ENCODE peak calls at places on chromosomes 12 and 14, in eight cellular contexts. T, J, X, L, I, P, Z and M are unnamed samples.

GRCh38 chr12:105445261-105446015 is 114.9 kb downstream of the C12orf75 start:
- DNase-seq in L (no peak), J (no peak), Z (peak; percentile 31), P (no peak), T (no peak), X (no peak), I (no peak), M (no peak)

GRCh38 chr12:26278266-26278665 is 82.9 kb downstream of the SSPN start:
- DNase-seq in Z (no peak), J (no peak), T (no peak), P (no peak), L (no peak), X (no peak), I (no peak), M (no peak)

GRCh38 chr12:124754949-124755800 is 108.5 kb downstream of the SCARB1 start:
- DNase-seq in L (peak; percentile 84), X (peak; percentile 75), T (no peak), I (peak; percentile 88), J (peak; percentile 90), Z (peak; percentile 67), P (no peak), M (peak; percentile 98)

GRCh38 chr14:72699433-72699832 is 194.5 kb downstream of the DPF3 start:
- DNase-seq in J (no peak), T (no peak), Z (no peak), P (no peak), L (no peak), I (no peak), X (no peak), M (no peak)

GRCh38 chr12:25583545-25583944 is 30.5 kb upstream of the LMNTD1 start:
- DNase-seq in Z (peak; percentile 19), J (peak; percentile 42), L (no peak), P (no peak), T (peak; percentile 10), I (peak; percentile 65), X (peak; percentile 70), M (no peak)

GRCh38 chr12:40915172-40915571 is 222.9 kb downstream of the CNTN1 start:
- DNase-seq in T (no peak), P (no peak), X (no peak), Z (no peak), L (no peak), J (no peak), I (no peak), M (no peak)

GRCh38 chr14:99195602-99196309 is 76.2 kb downstream of the BCL11B start:
- DNase-seq in I (no peak), P (no peak), Z (no peak), J (no peak), T (no peak), L (no peak), X (no peak), M (no peak)

GRCh38 chr14:98593361-98593761 is 678.6 kb downstream of the BCL11B start:
- DNase-seq in L (no peak), P (no peak), Z (no peak), T (no peak), J (no peak), I (no peak), X (no peak), M (peak; percentile 72)

GRCh38 chr12:93957870-93958269 is 190.5 kb upstream of the PLXNC1 start:
- DNase-seq in X (no peak), J (no peak), I (no peak), L (no peak), Z (peak; percentile 8), P (no peak), T (no peak), M (no peak)

GRCh38 chr14:92754956-92755355 is 6.5 kb upstream of the LGMN start:
- DNase-seq in I (no peak), Z (no peak), T (no peak), X (no peak), P (no peak), J (no peak), L (no peak), M (no peak)

GRCh38 chr12:1499351-1499750 is 95.0 kb downstream of the FBXL14 start:
- DNase-seq in I (no peak), T (no peak), J (no peak), X (no peak), P (peak; percentile 64), L (no peak), Z (no peak), M (no peak)

GRCh38 chr14:67620217-67620789 is 583 bp downstream of the ARG2 start:
- DNase-seq in X (peak; percentile 46), I (peak; percentile 40), P (no peak), T (no peak), Z (peak; percentile 7), J (peak; percentile 47), L (no peak), M (no peak)

GRCh38 chr12:113267621-113268020 is 46.4 kb downstream of the TPCN1 start:
- DNase-seq in Z (no peak), I (no peak), T (no peak), L (no peak), X (no peak), J (no peak), P (no peak), M (no peak)

GRCh38 chr12:26610774-26611173 is 222.2 kb downstream of the ITPR2 start:
- DNase-seq in Z (no peak), J (no peak), X (no peak), I (no peak), T (no peak), P (no peak), L (no peak), M (no peak)

GRCh38 chr14:50225974-50226297 is 5.4 kb downstream of the SOS2 start:
- DNase-seq in Z (no peak), P (no peak), J (no peak), X (no peak), I (peak; percentile 31), T (no peak), L (no peak), M (no peak)

GRCh38 chr14:81388236-81388801 is 11.8 kb downstream of the STON2 start:
- DNase-seq in P (no peak), I (no peak), J (no peak), Z (no peak), X (no peak), L (no peak), T (no peak), M (peak; percentile 53)

GRCh38 chr12:122208073-122208820 is 4.7 kb downstream of the B3GNT4 start:
- DNase-seq in P (no peak), T (no peak), I (no peak), J (no peak), L (no peak), X (no peak), Z (no peak), M (no peak)

GRCh38 chr14:73244541-73244940 is 7.2 kb downstream of the PAPLN start:
- DNase-seq in L (no peak), I (no peak), P (no peak), Z (no peak), J (no peak), X (no peak), T (no peak), M (no peak)

GRCh38 chr12:14756331-14757143 is 46.7 kb downstream of the WBP11 start:
- DNase-seq in J (no peak), P (no peak), X (peak; percentile 38), L (no peak), T (no peak), I (peak; percentile 63), Z (no peak), M (no peak)

GRCh38 chr12:116266631-116267349 is 10.7 kb downstream of the MED13L start:
- DNase-seq in Z (peak; percentile 59), J (no peak), P (no peak), I (no peak), T (no peak), X (no peak), L (no peak), M (no peak)
- H3K27ac ChIP-seq in Z (no peak overlapping the region), J (no peak overlapping the region), P (no peak overlapping the region), I (no peak overlapping the region), T (no peak overlapping the region), X (no peak overlapping the region), L (no peak overlapping the region), M (no peak overlapping the region)

DNA sequence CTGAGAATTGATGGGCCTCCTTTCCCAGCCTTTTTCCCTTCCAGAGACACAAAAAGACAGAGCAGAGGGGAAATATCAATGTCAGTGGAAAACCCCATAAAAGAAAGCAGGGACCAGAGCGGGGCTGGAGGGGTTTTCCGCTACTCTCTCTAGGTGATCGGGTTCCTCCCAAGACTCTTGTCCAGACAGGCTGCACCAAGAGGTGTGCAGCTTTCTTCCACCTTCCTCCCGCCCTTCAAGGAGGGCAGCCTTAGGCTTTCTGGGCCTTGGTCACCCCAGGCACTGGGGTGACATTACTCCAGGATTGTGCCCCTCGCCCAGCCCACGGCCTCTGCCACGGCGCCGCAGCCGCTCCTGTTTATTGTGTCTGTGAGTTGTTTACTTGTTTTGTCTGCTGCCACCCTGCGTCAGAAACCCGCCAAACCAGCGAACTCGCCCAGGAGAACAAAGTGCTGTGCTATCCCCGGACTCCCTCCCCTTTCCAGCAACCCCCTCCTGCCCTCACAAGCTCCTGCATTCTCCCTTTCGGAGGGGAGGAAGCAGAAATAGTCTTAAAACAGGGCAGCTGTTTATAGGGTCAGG is 6.7 kb upstream of the HOXC6 start:
- DNase-seq in T (no peak), J (peak; percentile 47), P (no peak), Z (no peak), L (no peak), X (no peak), I (no peak), M (no peak)
- TF ChIP-seq CTCF in T (peak; percentile 33), J (no peak), P (no peak), Z (no peak), L (peak; percentile 18), X (no peak), I (no peak), M (no peak)

DNA sequence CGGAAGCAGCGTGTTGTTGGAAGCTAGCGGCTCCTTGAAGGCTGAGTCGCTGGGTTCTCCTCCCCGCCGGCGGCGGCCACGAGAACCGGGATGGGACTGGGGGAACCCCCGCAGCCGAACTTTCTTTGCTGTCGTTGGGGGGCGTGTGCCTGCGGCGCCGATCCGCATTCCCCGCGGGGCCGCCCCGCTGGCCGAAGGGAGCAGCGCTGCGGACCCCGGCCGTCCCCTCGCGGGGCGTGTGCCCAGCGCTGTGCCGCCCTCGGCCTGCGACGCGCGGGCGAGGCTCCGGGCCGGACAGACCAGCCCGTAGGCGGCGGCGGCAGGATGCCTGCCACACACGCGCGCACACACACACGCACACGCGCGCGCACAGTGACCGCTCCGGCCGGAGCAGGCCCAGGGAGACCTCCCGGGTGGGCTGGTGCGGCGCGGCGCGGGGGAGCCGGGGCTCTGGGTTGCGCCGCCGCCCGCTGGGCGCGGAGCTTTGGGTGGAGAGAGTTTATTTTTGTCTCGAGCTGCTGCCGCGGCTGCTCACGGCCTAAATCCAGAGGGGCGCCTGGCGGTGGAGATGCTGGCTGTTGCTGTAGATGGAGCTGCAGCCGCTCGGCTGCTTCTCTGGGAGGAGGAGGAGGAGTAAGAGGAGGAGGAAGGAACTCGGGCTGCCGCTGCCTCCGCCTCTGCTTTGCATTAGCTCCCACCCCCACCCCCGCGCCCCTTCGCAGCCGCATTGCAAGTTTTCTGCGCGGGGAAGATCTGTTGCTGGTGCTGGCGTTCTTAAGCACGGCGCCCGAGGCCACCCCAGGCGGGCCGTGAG is at the start of gene SAMD4A:
- DNase-seq in Z (peak; percentile 86), L (peak; percentile 63), P (no peak), J (peak; percentile 76), T (no peak), I (peak; percentile 77), X (peak; percentile 78), M (peak; percentile 95)
- TF ChIP-seq POLR2A in Z (peak; percentile 28), L (peak; percentile 33), P (peak; percentile 58), J (peak; percentile 64), T (peak; percentile 14), I (no peak), X (peak; percentile 67), M (peak; percentile 32)

DNA sequence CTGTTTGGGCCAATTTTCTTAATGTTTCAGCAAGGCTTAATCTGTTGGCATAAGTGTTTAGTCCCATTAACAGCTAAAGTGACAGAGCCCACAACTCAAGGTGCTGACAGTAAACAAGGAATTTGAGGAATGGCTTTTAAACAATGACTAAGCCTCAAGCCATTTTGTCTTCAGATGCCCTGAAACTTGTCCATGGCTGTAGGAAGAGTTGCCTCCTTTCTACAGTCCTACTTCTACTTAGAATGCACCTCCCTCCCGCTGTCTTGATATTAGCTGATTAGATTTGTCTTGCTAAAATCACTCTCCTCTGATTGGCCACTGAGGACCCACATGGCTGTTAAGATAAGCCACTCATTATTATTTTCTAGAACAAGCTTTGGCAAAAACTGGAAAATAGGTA is 188.4 kb upstream of the OTX2 start:
- DNase-seq in T (no peak), Z (no peak), I (no peak), J (no peak), L (no peak), X (no peak), P (no peak), M (peak; percentile 53)
- H3K27ac ChIP-seq in T (no peak overlapping the region), Z (no peak overlapping the region), I (no peak overlapping the region), J (no peak overlapping the region), L (no peak overlapping the region), X (no peak overlapping the region), P (no peak overlapping the region), M (no peak overlapping the region)